ENCODE peak calls at places on chromosomes 5 and 9, in nine cellular contexts. One of them, this sample, is unnamed.
A peak's percentile ranks its signal among the peaks of the same experiment; 100 is the strongest.

GRCh38 chr9:18851069-18851468 is 181.9 kb downstream of the SAXO1 start:
- DNase-seq in activated CD8-positive, alpha-beta memory T cell treated with anti-CD3 and anti-CD28 coated beads for 48 hours: no peak
- DNase-seq in stimulated activated CD8-positive, alpha-beta memory T cell treated with anti-CD3 and anti-CD28 coated beads, Interleukin-12 subunit alpha, Interleukin-12 subunit beta, amount 100 ng/mL, for 1 hour: no peak
- DNase-seq in activated gamma-delta T cell treated with Interleukin-2 at 50 U/mL for 16 hours: no peak
- DNase-seq in HFFc6: no peak
- DNase-seq in activated CD4-positive, alpha-beta T cell treated with anti-CD3 and anti-CD28 coated beads, Interleukin-2, amount 50 U/mL, for 48 hours: no peak
- DNase-seq in Calu3: no peak
- DNase-seq in fibroblast of pulmonary artery: no peak
- DNase-seq in ovary: no peak
- DNase-seq in this sample: no peak

GRCh38 chr5:19739691-19740090 is 248.3 kb downstream of the CDH18 start:
- DNase-seq in activated CD8-positive, alpha-beta memory T cell treated with anti-CD3 and anti-CD28 coated beads for 48 hours: no peak
- DNase-seq in stimulated activated CD8-positive, alpha-beta memory T cell treated with anti-CD3 and anti-CD28 coated beads, Interleukin-12 subunit alpha, Interleukin-12 subunit beta, amount 100 ng/mL, for 1 hour: no peak
- DNase-seq in activated gamma-delta T cell treated with Interleukin-2 at 50 U/mL for 16 hours: no peak
- DNase-seq in HFFc6: no peak
- DNase-seq in activated CD4-positive, alpha-beta T cell treated with anti-CD3 and anti-CD28 coated beads, Interleukin-2, amount 50 U/mL, for 48 hours: no peak
- DNase-seq in Calu3: no peak
- DNase-seq in fibroblast of pulmonary artery: peak; percentile 0
- DNase-seq in ovary: no peak
- DNase-seq in this sample: no peak

GRCh38 chr5:31285025-31285424 is 91.5 kb downstream of the CDH6 start:
- DNase-seq in activated CD8-positive, alpha-beta memory T cell treated with anti-CD3 and anti-CD28 coated beads for 48 hours: no peak
- DNase-seq in stimulated activated CD8-positive, alpha-beta memory T cell treated with anti-CD3 and anti-CD28 coated beads, Interleukin-12 subunit alpha, Interleukin-12 subunit beta, amount 100 ng/mL, for 1 hour: no peak
- DNase-seq in activated gamma-delta T cell treated with Interleukin-2 at 50 U/mL for 16 hours: no peak
- DNase-seq in HFFc6: no peak
- DNase-seq in activated CD4-positive, alpha-beta T cell treated with anti-CD3 and anti-CD28 coated beads, Interleukin-2, amount 50 U/mL, for 48 hours: no peak
- DNase-seq in Calu3: no peak
- DNase-seq in fibroblast of pulmonary artery: no peak
- DNase-seq in ovary: no peak
- DNase-seq in this sample: no peak

GRCh38 chr9:126704157-126704941 is 90.6 kb downstream of the LMX1B start:
- DNase-seq in activated CD8-positive, alpha-beta memory T cell treated with anti-CD3 and anti-CD28 coated beads for 48 hours: no peak
- DNase-seq in stimulated activated CD8-positive, alpha-beta memory T cell treated with anti-CD3 and anti-CD28 coated beads, Interleukin-12 subunit alpha, Interleukin-12 subunit beta, amount 100 ng/mL, for 1 hour: no peak
- DNase-seq in activated gamma-delta T cell treated with Interleukin-2 at 50 U/mL for 16 hours: no peak
- DNase-seq in HFFc6: peak; percentile 45
- DNase-seq in activated CD4-positive, alpha-beta T cell treated with anti-CD3 and anti-CD28 coated beads, Interleukin-2, amount 50 U/mL, for 48 hours: peak; percentile 46
- DNase-seq in Calu3: peak; percentile 19
- DNase-seq in fibroblast of pulmonary artery: peak; percentile 63
- DNase-seq in ovary: peak; percentile 64
- DNase-seq in this sample: no peak

GRCh38 chr5:153938131-153938842 is 100.4 kb downstream of the FAM114A2 start:
- DNase-seq in activated CD8-positive, alpha-beta memory T cell treated with anti-CD3 and anti-CD28 coated beads for 48 hours: no peak
- DNase-seq in stimulated activated CD8-positive, alpha-beta memory T cell treated with anti-CD3 and anti-CD28 coated beads, Interleukin-12 subunit alpha, Interleukin-12 subunit beta, amount 100 ng/mL, for 1 hour: no peak
- DNase-seq in activated gamma-delta T cell treated with Interleukin-2 at 50 U/mL for 16 hours: no peak
- DNase-seq in HFFc6: peak; percentile 3
- DNase-seq in activated CD4-positive, alpha-beta T cell treated with anti-CD3 and anti-CD28 coated beads, Interleukin-2, amount 50 U/mL, for 48 hours: no peak
- DNase-seq in Calu3: no peak
- DNase-seq in fibroblast of pulmonary artery: no peak
- DNase-seq in ovary: no peak
- DNase-seq in this sample: no peak

GRCh38 chr5:158303261-158303660 is 444.3 kb upstream of the CLINT1 start:
- DNase-seq in activated CD8-positive, alpha-beta memory T cell treated with anti-CD3 and anti-CD28 coated beads for 48 hours: no peak
- DNase-seq in stimulated activated CD8-positive, alpha-beta memory T cell treated with anti-CD3 and anti-CD28 coated beads, Interleukin-12 subunit alpha, Interleukin-12 subunit beta, amount 100 ng/mL, for 1 hour: no peak
- DNase-seq in activated gamma-delta T cell treated with Interleukin-2 at 50 U/mL for 16 hours: no peak
- DNase-seq in HFFc6: no peak
- DNase-seq in activated CD4-positive, alpha-beta T cell treated with anti-CD3 and anti-CD28 coated beads, Interleukin-2, amount 50 U/mL, for 48 hours: no peak
- DNase-seq in Calu3: no peak
- DNase-seq in fibroblast of pulmonary artery: peak; percentile 2
- DNase-seq in ovary: no peak
- DNase-seq in this sample: no peak

GRCh38 chr5:142353093-142353472 is 28.3 kb upstream of the SPRY4 start:
- DNase-seq in activated CD8-positive, alpha-beta memory T cell treated with anti-CD3 and anti-CD28 coated beads for 48 hours: no peak
- DNase-seq in stimulated activated CD8-positive, alpha-beta memory T cell treated with anti-CD3 and anti-CD28 coated beads, Interleukin-12 subunit alpha, Interleukin-12 subunit beta, amount 100 ng/mL, for 1 hour: no peak
- DNase-seq in activated gamma-delta T cell treated with Interleukin-2 at 50 U/mL for 16 hours: no peak
- DNase-seq in HFFc6: no peak
- DNase-seq in activated CD4-positive, alpha-beta T cell treated with anti-CD3 and anti-CD28 coated beads, Interleukin-2, amount 50 U/mL, for 48 hours: no peak
- DNase-seq in Calu3: no peak
- DNase-seq in fibroblast of pulmonary artery: no peak
- DNase-seq in ovary: no peak
- DNase-seq in this sample: no peak

GRCh38 chr9:127194881-127195713 is 69.5 kb upstream of the GARNL3 start:
- DNase-seq in activated CD8-positive, alpha-beta memory T cell treated with anti-CD3 and anti-CD28 coated beads for 48 hours: no peak
- DNase-seq in stimulated activated CD8-positive, alpha-beta memory T cell treated with anti-CD3 and anti-CD28 coated beads, Interleukin-12 subunit alpha, Interleukin-12 subunit beta, amount 100 ng/mL, for 1 hour: no peak
- DNase-seq in activated gamma-delta T cell treated with Interleukin-2 at 50 U/mL for 16 hours: no peak
- DNase-seq in HFFc6: peak; percentile 63
- DNase-seq in activated CD4-positive, alpha-beta T cell treated with anti-CD3 and anti-CD28 coated beads, Interleukin-2, amount 50 U/mL, for 48 hours: no peak
- DNase-seq in Calu3: no peak
- DNase-seq in fibroblast of pulmonary artery: no peak
- DNase-seq in ovary: no peak
- DNase-seq in this sample: no peak

GRCh38 chr5:10789726-10790125 is 28.7 kb upstream of the DAP start:
- DNase-seq in activated CD8-positive, alpha-beta memory T cell treated with anti-CD3 and anti-CD28 coated beads for 48 hours: no peak
- DNase-seq in stimulated activated CD8-positive, alpha-beta memory T cell treated with anti-CD3 and anti-CD28 coated beads, Interleukin-12 subunit alpha, Interleukin-12 subunit beta, amount 100 ng/mL, for 1 hour: no peak
- DNase-seq in activated gamma-delta T cell treated with Interleukin-2 at 50 U/mL for 16 hours: no peak
- DNase-seq in HFFc6: peak; percentile 11
- DNase-seq in activated CD4-positive, alpha-beta T cell treated with anti-CD3 and anti-CD28 coated beads, Interleukin-2, amount 50 U/mL, for 48 hours: no peak
- DNase-seq in Calu3: no peak
- DNase-seq in fibroblast of pulmonary artery: peak; percentile 1
- DNase-seq in ovary: no peak
- DNase-seq in this sample: no peak

GRCh38 chr5:75656311-75657003 is 45.2 kb downstream of the ANKDD1B start:
- DNase-seq in activated CD8-positive, alpha-beta memory T cell treated with anti-CD3 and anti-CD28 coated beads for 48 hours: no peak
- DNase-seq in stimulated activated CD8-positive, alpha-beta memory T cell treated with anti-CD3 and anti-CD28 coated beads, Interleukin-12 subunit alpha, Interleukin-12 subunit beta, amount 100 ng/mL, for 1 hour: no peak
- DNase-seq in activated gamma-delta T cell treated with Interleukin-2 at 50 U/mL for 16 hours: no peak
- DNase-seq in HFFc6: peak; percentile 25
- DNase-seq in activated CD4-positive, alpha-beta T cell treated with anti-CD3 and anti-CD28 coated beads, Interleukin-2, amount 50 U/mL, for 48 hours: no peak
- DNase-seq in Calu3: peak; percentile 21
- DNase-seq in fibroblast of pulmonary artery: peak; percentile 38
- DNase-seq in ovary: no peak
- DNase-seq in this sample: no peak

GRCh38 chr5:96893342-96893741 is 17.0 kb downstream of the ERAP2 start:
- DNase-seq in activated CD8-positive, alpha-beta memory T cell treated with anti-CD3 and anti-CD28 coated beads for 48 hours: no peak
- DNase-seq in stimulated activated CD8-positive, alpha-beta memory T cell treated with anti-CD3 and anti-CD28 coated beads, Interleukin-12 subunit alpha, Interleukin-12 subunit beta, amount 100 ng/mL, for 1 hour: no peak
- DNase-seq in activated gamma-delta T cell treated with Interleukin-2 at 50 U/mL for 16 hours: no peak
- DNase-seq in HFFc6: peak; percentile 51
- DNase-seq in activated CD4-positive, alpha-beta T cell treated with anti-CD3 and anti-CD28 coated beads, Interleukin-2, amount 50 U/mL, for 48 hours: no peak
- DNase-seq in Calu3: no peak
- DNase-seq in fibroblast of pulmonary artery: peak; percentile 85
- DNase-seq in ovary: no peak
- DNase-seq in this sample: no peak

GRCh38 chr9:135647897-135648296 is 8.6 kb upstream of the GLT6D1 start:
- DNase-seq in activated CD8-positive, alpha-beta memory T cell treated with anti-CD3 and anti-CD28 coated beads for 48 hours: no peak
- DNase-seq in stimulated activated CD8-positive, alpha-beta memory T cell treated with anti-CD3 and anti-CD28 coated beads, Interleukin-12 subunit alpha, Interleukin-12 subunit beta, amount 100 ng/mL, for 1 hour: no peak
- DNase-seq in activated gamma-delta T cell treated with Interleukin-2 at 50 U/mL for 16 hours: no peak
- DNase-seq in HFFc6: no peak
- DNase-seq in activated CD4-positive, alpha-beta T cell treated with anti-CD3 and anti-CD28 coated beads, Interleukin-2, amount 50 U/mL, for 48 hours: no peak
- DNase-seq in Calu3: no peak
- DNase-seq in fibroblast of pulmonary artery: no peak
- DNase-seq in ovary: no peak
- DNase-seq in this sample: no peak

GRCh38 chr9:71509054-71509453 is 259.3 kb downstream of the CEMIP2 start:
- DNase-seq in activated CD8-positive, alpha-beta memory T cell treated with anti-CD3 and anti-CD28 coated beads for 48 hours: no peak
- DNase-seq in stimulated activated CD8-positive, alpha-beta memory T cell treated with anti-CD3 and anti-CD28 coated beads, Interleukin-12 subunit alpha, Interleukin-12 subunit beta, amount 100 ng/mL, for 1 hour: no peak
- DNase-seq in activated gamma-delta T cell treated with Interleukin-2 at 50 U/mL for 16 hours: no peak
- DNase-seq in HFFc6: peak; percentile 2
- DNase-seq in activated CD4-positive, alpha-beta T cell treated with anti-CD3 and anti-CD28 coated beads, Interleukin-2, amount 50 U/mL, for 48 hours: no peak
- DNase-seq in Calu3: peak; percentile 3
- DNase-seq in fibroblast of pulmonary artery: no peak
- DNase-seq in ovary: no peak
- DNase-seq in this sample: no peak

GRCh38 chr9:127930298-127931091 is at the start of gene PIP5KL1:
- DNase-seq in activated CD8-positive, alpha-beta memory T cell treated with anti-CD3 and anti-CD28 coated beads for 48 hours: no peak
- DNase-seq in stimulated activated CD8-positive, alpha-beta memory T cell treated with anti-CD3 and anti-CD28 coated beads, Interleukin-12 subunit alpha, Interleukin-12 subunit beta, amount 100 ng/mL, for 1 hour: peak; percentile 37
- DNase-seq in activated gamma-delta T cell treated with Interleukin-2 at 50 U/mL for 16 hours: peak; percentile 63
- DNase-seq in HFFc6: peak; percentile 72
- DNase-seq in activated CD4-positive, alpha-beta T cell treated with anti-CD3 and anti-CD28 coated beads, Interleukin-2, amount 50 U/mL, for 48 hours: peak; percentile 80
- DNase-seq in Calu3: peak; percentile 87
- DNase-seq in fibroblast of pulmonary artery: peak; percentile 82
- DNase-seq in ovary: peak; percentile 91
- DNase-seq in this sample: peak; percentile 79

GRCh38 chr5:11658341-11658740 is 245.9 kb downstream of the CTNND2 start:
- DNase-seq in activated CD8-positive, alpha-beta memory T cell treated with anti-CD3 and anti-CD28 coated beads for 48 hours: no peak
- DNase-seq in stimulated activated CD8-positive, alpha-beta memory T cell treated with anti-CD3 and anti-CD28 coated beads, Interleukin-12 subunit alpha, Interleukin-12 subunit beta, amount 100 ng/mL, for 1 hour: no peak
- DNase-seq in activated gamma-delta T cell treated with Interleukin-2 at 50 U/mL for 16 hours: no peak
- DNase-seq in HFFc6: no peak
- DNase-seq in activated CD4-positive, alpha-beta T cell treated with anti-CD3 and anti-CD28 coated beads, Interleukin-2, amount 50 U/mL, for 48 hours: no peak
- DNase-seq in Calu3: no peak
- DNase-seq in fibroblast of pulmonary artery: no peak
- DNase-seq in ovary: no peak
- DNase-seq in this sample: no peak

GRCh38 chr5:124408738-124409453 is 337.5 kb downstream of the ZNF608 start:
- DNase-seq in activated CD8-positive, alpha-beta memory T cell treated with anti-CD3 and anti-CD28 coated beads for 48 hours: no peak
- DNase-seq in stimulated activated CD8-positive, alpha-beta memory T cell treated with anti-CD3 and anti-CD28 coated beads, Interleukin-12 subunit alpha, Interleukin-12 subunit beta, amount 100 ng/mL, for 1 hour: no peak
- DNase-seq in activated gamma-delta T cell treated with Interleukin-2 at 50 U/mL for 16 hours: no peak
- DNase-seq in HFFc6: no peak
- DNase-seq in activated CD4-positive, alpha-beta T cell treated with anti-CD3 and anti-CD28 coated beads, Interleukin-2, amount 50 U/mL, for 48 hours: no peak
- DNase-seq in Calu3: no peak
- DNase-seq in fibroblast of pulmonary artery: peak; percentile 15
- DNase-seq in ovary: no peak
- DNase-seq in this sample: no peak

GRCh38 chr5:103624035-103624461 is 61.5 kb upstream of the NUDT12 start:
- DNase-seq in activated CD8-positive, alpha-beta memory T cell treated with anti-CD3 and anti-CD28 coated beads for 48 hours: no peak
- DNase-seq in stimulated activated CD8-positive, alpha-beta memory T cell treated with anti-CD3 and anti-CD28 coated beads, Interleukin-12 subunit alpha, Interleukin-12 subunit beta, amount 100 ng/mL, for 1 hour: no peak
- DNase-seq in activated gamma-delta T cell treated with Interleukin-2 at 50 U/mL for 16 hours: no peak
- DNase-seq in HFFc6: no peak
- DNase-seq in activated CD4-positive, alpha-beta T cell treated with anti-CD3 and anti-CD28 coated beads, Interleukin-2, amount 50 U/mL, for 48 hours: no peak
- DNase-seq in Calu3: no peak
- DNase-seq in fibroblast of pulmonary artery: peak; percentile 88
- DNase-seq in ovary: no peak
- DNase-seq in this sample: no peak

GRCh38 chr5:31516802-31517201 is 15.1 kb downstream of the DROSHA start:
- DNase-seq in activated CD8-positive, alpha-beta memory T cell treated with anti-CD3 and anti-CD28 coated beads for 48 hours: no peak
- DNase-seq in stimulated activated CD8-positive, alpha-beta memory T cell treated with anti-CD3 and anti-CD28 coated beads, Interleukin-12 subunit alpha, Interleukin-12 subunit beta, amount 100 ng/mL, for 1 hour: no peak
- DNase-seq in activated gamma-delta T cell treated with Interleukin-2 at 50 U/mL for 16 hours: no peak
- DNase-seq in HFFc6: no peak
- DNase-seq in activated CD4-positive, alpha-beta T cell treated with anti-CD3 and anti-CD28 coated beads, Interleukin-2, amount 50 U/mL, for 48 hours: no peak
- DNase-seq in Calu3: no peak
- DNase-seq in fibroblast of pulmonary artery: no peak
- DNase-seq in ovary: no peak
- DNase-seq in this sample: no peak

GRCh38 chr5:82861705-82862104 is 215.5 kb downstream of the TMEM167A start:
- DNase-seq in activated CD8-positive, alpha-beta memory T cell treated with anti-CD3 and anti-CD28 coated beads for 48 hours: no peak
- DNase-seq in stimulated activated CD8-positive, alpha-beta memory T cell treated with anti-CD3 and anti-CD28 coated beads, Interleukin-12 subunit alpha, Interleukin-12 subunit beta, amount 100 ng/mL, for 1 hour: no peak
- DNase-seq in activated gamma-delta T cell treated with Interleukin-2 at 50 U/mL for 16 hours: no peak
- DNase-seq in HFFc6: no peak
- DNase-seq in activated CD4-positive, alpha-beta T cell treated with anti-CD3 and anti-CD28 coated beads, Interleukin-2, amount 50 U/mL, for 48 hours: no peak
- DNase-seq in Calu3: no peak
- DNase-seq in fibroblast of pulmonary artery: peak; percentile 70
- DNase-seq in ovary: no peak
- DNase-seq in this sample: no peak

GRCh38 chr5:67577424-67577823 is 380.8 kb upstream of the CD180 start:
- DNase-seq in activated CD8-positive, alpha-beta memory T cell treated with anti-CD3 and anti-CD28 coated beads for 48 hours: no peak
- DNase-seq in stimulated activated CD8-positive, alpha-beta memory T cell treated with anti-CD3 and anti-CD28 coated beads, Interleukin-12 subunit alpha, Interleukin-12 subunit beta, amount 100 ng/mL, for 1 hour: no peak
- DNase-seq in activated gamma-delta T cell treated with Interleukin-2 at 50 U/mL for 16 hours: no peak
- DNase-seq in HFFc6: no peak
- DNase-seq in activated CD4-positive, alpha-beta T cell treated with anti-CD3 and anti-CD28 coated beads, Interleukin-2, amount 50 U/mL, for 48 hours: no peak
- DNase-seq in Calu3: no peak
- DNase-seq in fibroblast of pulmonary artery: peak; percentile 22
- DNase-seq in ovary: no peak
- DNase-seq in this sample: no peak

GRCh38 chr9:96080364-96080763 is 204.9 kb downstream of the ERCC6L2 start:
- DNase-seq in activated CD8-positive, alpha-beta memory T cell treated with anti-CD3 and anti-CD28 coated beads for 48 hours: no peak
- DNase-seq in stimulated activated CD8-positive, alpha-beta memory T cell treated with anti-CD3 and anti-CD28 coated beads, Interleukin-12 subunit alpha, Interleukin-12 subunit beta, amount 100 ng/mL, for 1 hour: no peak
- DNase-seq in activated gamma-delta T cell treated with Interleukin-2 at 50 U/mL for 16 hours: no peak
- DNase-seq in HFFc6: no peak
- DNase-seq in activated CD4-positive, alpha-beta T cell treated with anti-CD3 and anti-CD28 coated beads, Interleukin-2, amount 50 U/mL, for 48 hours: no peak
- DNase-seq in Calu3: peak; percentile 9
- DNase-seq in fibroblast of pulmonary artery: peak; percentile 21
- DNase-seq in ovary: no peak
- DNase-seq in this sample: no peak

GRCh38 chr9:17969232-17969631 is 390.4 kb downstream of the SH3GL2 start:
- DNase-seq in activated CD8-positive, alpha-beta memory T cell treated with anti-CD3 and anti-CD28 coated beads for 48 hours: no peak
- DNase-seq in stimulated activated CD8-positive, alpha-beta memory T cell treated with anti-CD3 and anti-CD28 coated beads, Interleukin-12 subunit alpha, Interleukin-12 subunit beta, amount 100 ng/mL, for 1 hour: no peak
- DNase-seq in activated gamma-delta T cell treated with Interleukin-2 at 50 U/mL for 16 hours: no peak
- DNase-seq in HFFc6: no peak
- DNase-seq in activated CD4-positive, alpha-beta T cell treated with anti-CD3 and anti-CD28 coated beads, Interleukin-2, amount 50 U/mL, for 48 hours: no peak
- DNase-seq in Calu3: no peak
- DNase-seq in fibroblast of pulmonary artery: no peak
- DNase-seq in ovary: no peak
- DNase-seq in this sample: no peak

GRCh38 chr5:138753794-138754698 is 821 bp downstream of the CTNNA1 start:
- DNase-seq in activated CD8-positive, alpha-beta memory T cell treated with anti-CD3 and anti-CD28 coated beads for 48 hours: peak; percentile 41
- DNase-seq in stimulated activated CD8-positive, alpha-beta memory T cell treated with anti-CD3 and anti-CD28 coated beads, Interleukin-12 subunit alpha, Interleukin-12 subunit beta, amount 100 ng/mL, for 1 hour: no peak
- DNase-seq in activated gamma-delta T cell treated with Interleukin-2 at 50 U/mL for 16 hours: no peak
- DNase-seq in HFFc6: peak; percentile 84
- DNase-seq in activated CD4-positive, alpha-beta T cell treated with anti-CD3 and anti-CD28 coated beads, Interleukin-2, amount 50 U/mL, for 48 hours: peak; percentile 81
- DNase-seq in Calu3: peak; percentile 93
- DNase-seq in fibroblast of pulmonary artery: peak; percentile 95
- DNase-seq in ovary: peak; percentile 87
- DNase-seq in this sample: peak; percentile 93

GRCh38 chr9:125815568-125815967 is 68.4 kb downstream of the PBX3 start:
- DNase-seq in activated CD8-positive, alpha-beta memory T cell treated with anti-CD3 and anti-CD28 coated beads for 48 hours: no peak
- DNase-seq in stimulated activated CD8-positive, alpha-beta memory T cell treated with anti-CD3 and anti-CD28 coated beads, Interleukin-12 subunit alpha, Interleukin-12 subunit beta, amount 100 ng/mL, for 1 hour: no peak
- DNase-seq in activated gamma-delta T cell treated with Interleukin-2 at 50 U/mL for 16 hours: no peak
- DNase-seq in HFFc6: peak; percentile 50
- DNase-seq in activated CD4-positive, alpha-beta T cell treated with anti-CD3 and anti-CD28 coated beads, Interleukin-2, amount 50 U/mL, for 48 hours: no peak
- DNase-seq in Calu3: peak; percentile 29
- DNase-seq in fibroblast of pulmonary artery: peak; percentile 30
- DNase-seq in ovary: no peak
- DNase-seq in this sample: no peak

GRCh38 chr9:87564111-87564510 is 66.4 kb downstream of the DAPK1 start:
- DNase-seq in activated CD8-positive, alpha-beta memory T cell treated with anti-CD3 and anti-CD28 coated beads for 48 hours: no peak
- DNase-seq in stimulated activated CD8-positive, alpha-beta memory T cell treated with anti-CD3 and anti-CD28 coated beads, Interleukin-12 subunit alpha, Interleukin-12 subunit beta, amount 100 ng/mL, for 1 hour: no peak
- DNase-seq in activated gamma-delta T cell treated with Interleukin-2 at 50 U/mL for 16 hours: no peak
- DNase-seq in HFFc6: no peak
- DNase-seq in activated CD4-positive, alpha-beta T cell treated with anti-CD3 and anti-CD28 coated beads, Interleukin-2, amount 50 U/mL, for 48 hours: no peak
- DNase-seq in Calu3: peak; percentile 42
- DNase-seq in fibroblast of pulmonary artery: no peak
- DNase-seq in ovary: no peak
- DNase-seq in this sample: no peak

GRCh38 chr5:172450861-172451695 is 3.2 kb downstream of the SH3PXD2B start:
- DNase-seq in activated CD8-positive, alpha-beta memory T cell treated with anti-CD3 and anti-CD28 coated beads for 48 hours: no peak
- DNase-seq in stimulated activated CD8-positive, alpha-beta memory T cell treated with anti-CD3 and anti-CD28 coated beads, Interleukin-12 subunit alpha, Interleukin-12 subunit beta, amount 100 ng/mL, for 1 hour: peak; percentile 14
- DNase-seq in activated gamma-delta T cell treated with Interleukin-2 at 50 U/mL for 16 hours: peak; percentile 29
- DNase-seq in HFFc6: peak; percentile 30
- DNase-seq in activated CD4-positive, alpha-beta T cell treated with anti-CD3 and anti-CD28 coated beads, Interleukin-2, amount 50 U/mL, for 48 hours: peak; percentile 66
- DNase-seq in Calu3: peak; percentile 63
- DNase-seq in fibroblast of pulmonary artery: peak; percentile 71
- DNase-seq in ovary: peak; percentile 67
- DNase-seq in this sample: peak; percentile 38

GRCh38 chr9:304519-305185 is 90.0 kb downstream of the DOCK8 start:
- DNase-seq in activated CD8-positive, alpha-beta memory T cell treated with anti-CD3 and anti-CD28 coated beads for 48 hours: no peak
- DNase-seq in stimulated activated CD8-positive, alpha-beta memory T cell treated with anti-CD3 and anti-CD28 coated beads, Interleukin-12 subunit alpha, Interleukin-12 subunit beta, amount 100 ng/mL, for 1 hour: no peak
- DNase-seq in activated gamma-delta T cell treated with Interleukin-2 at 50 U/mL for 16 hours: no peak
- DNase-seq in HFFc6: no peak
- DNase-seq in activated CD4-positive, alpha-beta T cell treated with anti-CD3 and anti-CD28 coated beads, Interleukin-2, amount 50 U/mL, for 48 hours: no peak
- DNase-seq in Calu3: no peak
- DNase-seq in fibroblast of pulmonary artery: no peak
- DNase-seq in ovary: no peak
- DNase-seq in this sample: no peak

GRCh38 chr9:93633492-93634221 is 57.3 kb downstream of the PHF2 start:
- DNase-seq in activated CD8-positive, alpha-beta memory T cell treated with anti-CD3 and anti-CD28 coated beads for 48 hours: no peak
- DNase-seq in stimulated activated CD8-positive, alpha-beta memory T cell treated with anti-CD3 and anti-CD28 coated beads, Interleukin-12 subunit alpha, Interleukin-12 subunit beta, amount 100 ng/mL, for 1 hour: no peak
- DNase-seq in activated gamma-delta T cell treated with Interleukin-2 at 50 U/mL for 16 hours: no peak
- DNase-seq in HFFc6: no peak
- DNase-seq in activated CD4-positive, alpha-beta T cell treated with anti-CD3 and anti-CD28 coated beads, Interleukin-2, amount 50 U/mL, for 48 hours: no peak
- DNase-seq in Calu3: no peak
- DNase-seq in fibroblast of pulmonary artery: no peak
- DNase-seq in ovary: no peak
- DNase-seq in this sample: no peak

GRCh38 chr9:137222190-137223077 is at the start of gene RNF208:
- DNase-seq in activated CD8-positive, alpha-beta memory T cell treated with anti-CD3 and anti-CD28 coated beads for 48 hours: no peak
- DNase-seq in stimulated activated CD8-positive, alpha-beta memory T cell treated with anti-CD3 and anti-CD28 coated beads, Interleukin-12 subunit alpha, Interleukin-12 subunit beta, amount 100 ng/mL, for 1 hour: no peak
- DNase-seq in activated gamma-delta T cell treated with Interleukin-2 at 50 U/mL for 16 hours: no peak
- DNase-seq in HFFc6: no peak
- DNase-seq in activated CD4-positive, alpha-beta T cell treated with anti-CD3 and anti-CD28 coated beads, Interleukin-2, amount 50 U/mL, for 48 hours: no peak
- DNase-seq in Calu3: no peak
- DNase-seq in fibroblast of pulmonary artery: no peak
- DNase-seq in ovary: no peak
- DNase-seq in this sample: no peak

GRCh38 chr5:67371924-67372323 is 175.3 kb upstream of the CD180 start:
- DNase-seq in activated CD8-positive, alpha-beta memory T cell treated with anti-CD3 and anti-CD28 coated beads for 48 hours: no peak
- DNase-seq in stimulated activated CD8-positive, alpha-beta memory T cell treated with anti-CD3 and anti-CD28 coated beads, Interleukin-12 subunit alpha, Interleukin-12 subunit beta, amount 100 ng/mL, for 1 hour: no peak
- DNase-seq in activated gamma-delta T cell treated with Interleukin-2 at 50 U/mL for 16 hours: no peak
- DNase-seq in HFFc6: no peak
- DNase-seq in activated CD4-positive, alpha-beta T cell treated with anti-CD3 and anti-CD28 coated beads, Interleukin-2, amount 50 U/mL, for 48 hours: no peak
- DNase-seq in Calu3: no peak
- DNase-seq in fibroblast of pulmonary artery: no peak
- DNase-seq in ovary: no peak
- DNase-seq in this sample: no peak

GRCh38 chr5:371811-372555 is 50.5 kb downstream of the AHRR start:
- DNase-seq in activated CD8-positive, alpha-beta memory T cell treated with anti-CD3 and anti-CD28 coated beads for 48 hours: no peak
- DNase-seq in stimulated activated CD8-positive, alpha-beta memory T cell treated with anti-CD3 and anti-CD28 coated beads, Interleukin-12 subunit alpha, Interleukin-12 subunit beta, amount 100 ng/mL, for 1 hour: no peak
- DNase-seq in activated gamma-delta T cell treated with Interleukin-2 at 50 U/mL for 16 hours: no peak
- DNase-seq in HFFc6: no peak
- DNase-seq in activated CD4-positive, alpha-beta T cell treated with anti-CD3 and anti-CD28 coated beads, Interleukin-2, amount 50 U/mL, for 48 hours: no peak
- DNase-seq in Calu3: no peak
- DNase-seq in fibroblast of pulmonary artery: peak; percentile 18
- DNase-seq in ovary: no peak
- DNase-seq in this sample: peak; percentile 5